ENCODE peak calls at places on chromosomes 5 and 9, in five cellular contexts. One of them, this sample, is unnamed.

GRCh38 chr5:179796877-179797608 is 3.3 kb downstream of the LTC4S start:
- DNase-seq in T1000: no peak
- DNase-seq in sigmoid colon: peak
- DNase-seq in OCI-LY7: no peak
- DNase-seq in activated CD4-positive, alpha-beta T cell treated with anti-CD3 and anti-CD28 coated beads, Interleukin-2, amount 50 U/mL, for 24 hours: no peak
- DNase-seq in this sample: no peak

GRCh38 chr5:32138839-32139493 is 35.2 kb downstream of the GOLPH3 start:
- DNase-seq in OCI-LY7: no peak
- DNase-seq in activated CD4-positive, alpha-beta T cell treated with anti-CD3 and anti-CD28 coated beads, Interleukin-2, amount 50 U/mL, for 24 hours: peak
- DNase-seq in T1000: no peak
- DNase-seq in sigmoid colon: no peak
- DNase-seq in this sample: no peak

GRCh38 chr5:138844812-138845513 is 30.2 kb downstream of the LRRTM2 start:
- DNase-seq in T1000: no peak
- DNase-seq in sigmoid colon: no peak
- DNase-seq in OCI-LY7: no peak
- DNase-seq in activated CD4-positive, alpha-beta T cell treated with anti-CD3 and anti-CD28 coated beads, Interleukin-2, amount 50 U/mL, for 24 hours: no peak
- DNase-seq in this sample: no peak

GRCh38 chr5:53151713-53152458 is 42.3 kb upstream of the MOCS2 start:
- DNase-seq in OCI-LY7: no peak
- DNase-seq in T1000: no peak
- DNase-seq in activated CD4-positive, alpha-beta T cell treated with anti-CD3 and anti-CD28 coated beads, Interleukin-2, amount 50 U/mL, for 24 hours: no peak
- DNase-seq in sigmoid colon: no peak
- DNase-seq in this sample: no peak

GRCh38 chr5:142872795-142873194 is 102.6 kb downstream of the ARHGAP26 start:
- DNase-seq in T1000: no peak
- DNase-seq in activated CD4-positive, alpha-beta T cell treated with anti-CD3 and anti-CD28 coated beads, Interleukin-2, amount 50 U/mL, for 24 hours: no peak
- DNase-seq in OCI-LY7: no peak
- DNase-seq in sigmoid colon: no peak
- DNase-seq in this sample: no peak

GRCh38 chr5:170108266-170108785 is 2.6 kb downstream of the FOXI1 start:
- DNase-seq in sigmoid colon: no peak
- DNase-seq in OCI-LY7: no peak
- DNase-seq in activated CD4-positive, alpha-beta T cell treated with anti-CD3 and anti-CD28 coated beads, Interleukin-2, amount 50 U/mL, for 24 hours: no peak
- DNase-seq in T1000: no peak
- DNase-seq in this sample: peak

GRCh38 chr9:120974921-120975320 is 48.3 kb upstream of the TRAF1 start:
- DNase-seq in activated CD4-positive, alpha-beta T cell treated with anti-CD3 and anti-CD28 coated beads, Interleukin-2, amount 50 U/mL, for 24 hours: no peak
- DNase-seq in sigmoid colon: no peak
- DNase-seq in OCI-LY7: peak
- DNase-seq in T1000: no peak
- DNase-seq in this sample: no peak

GRCh38 chr5:56638768-56639238 is 176.5 kb upstream of the MAP3K1 start:
- DNase-seq in OCI-LY7: no peak
- DNase-seq in sigmoid colon: no peak
- DNase-seq in activated CD4-positive, alpha-beta T cell treated with anti-CD3 and anti-CD28 coated beads, Interleukin-2, amount 50 U/mL, for 24 hours: no peak
- DNase-seq in T1000: no peak
- DNase-seq in this sample: no peak

This sample was measured in coronary artery.